ENCODE peak calls at places on chromosomes 5 and 9, in nine cellular contexts. B, M, R, G, A, E, Q, Y and U are unnamed samples.
A peak's percentile ranks its signal among the peaks of the same experiment; 100 is the strongest.

GRCh38 chr5:40364441-40364840 is 315.3 kb upstream of the PTGER4 start:
- DNase-seq in A (no peak), Y (no peak), M (no peak), Q (no peak), G (no peak), E (no peak), R (no peak), B (no peak), U (no peak)

GRCh38 chr9:127030814-127031740 is 91.4 kb downstream of the ANGPTL2 start:
- DNase-seq in Q (no peak), B (no peak), A (no peak), E (no peak), M (no peak), G (no peak), R (no peak), Y (no peak), U (no peak)

GRCh38 chr9:125431741-125432271 is 170.2 kb downstream of the GAPVD1 start:
- DNase-seq in G (no peak), R (no peak), Q (no peak), Y (no peak), M (no peak), A (peak; percentile 55), E (no peak), B (no peak), U (peak; percentile 7)

GRCh38 chr9:76394896-76395244 is 644 bp upstream of the RFK start:
- DNase-seq in M (no peak), B (peak; percentile 43), Y (no peak), R (peak; percentile 37), A (peak; percentile 68), Q (peak; percentile 74), E (peak; percentile 62), G (no peak), U (peak; percentile 38)

GRCh38 chr5:181187500-181188213 is 17.3 kb downstream of the TRIM7 start:
- DNase-seq in R (peak; percentile 73), Y (peak; percentile 87), A (no peak), M (peak; percentile 80), Q (peak; percentile 83), E (peak; percentile 75), B (peak; percentile 86), G (peak; percentile 83), U (peak; percentile 77)

GRCh38 chr9:94743035-94743954 is 16.8 kb downstream of the AOPEP start:
- DNase-seq in B (no peak), E (no peak), G (no peak), A (peak; percentile 76), R (no peak), Y (no peak), M (peak; percentile 3), Q (no peak), U (peak; percentile 41)

GRCh38 chr9:91495450-91495849 is 71.8 kb upstream of the NFIL3 start:
- DNase-seq in Q (no peak), G (no peak), M (peak; percentile 98), B (no peak), Y (no peak), R (no peak), E (no peak), A (no peak), U (no peak)

GRCh38 chr5:36688722-36689121 is 82.3 kb downstream of the SLC1A3 start:
- DNase-seq in E (no peak), B (peak; percentile 29), G (no peak), Q (no peak), Y (no peak), R (no peak), M (peak; percentile 4), A (no peak), U (no peak)

GRCh38 chr9:89869774-89870173 is 265.0 kb downstream of the GADD45G start:
- DNase-seq in G (peak; percentile 11), E (no peak), Y (peak; percentile 17), M (no peak), B (no peak), A (no peak), R (no peak), Q (no peak), U (no peak)

GRCh38 chr5:88389248-88390006 is 120.8 kb upstream of the TMEM161B start:
- DNase-seq in M (no peak), B (no peak), E (no peak), A (no peak), Y (no peak), R (no peak), G (no peak), Q (no peak), U (no peak)

GRCh38 chr5:91420879-91421278 is 37.8 kb upstream of the ARRDC3 start:
- DNase-seq in B (no peak), M (no peak), Q (no peak), Y (no peak), R (no peak), E (no peak), A (no peak), G (no peak), U (no peak)

GRCh38 chr9:18890372-18890771 is 142.6 kb downstream of the SAXO1 start:
- DNase-seq in R (no peak), A (no peak), M (peak; percentile 41), B (no peak), E (no peak), Q (no peak), Y (no peak), G (no peak), U (no peak)

GRCh38 chr9:134666801-134667200 is 25.2 kb downstream of the COL5A1 start:
- DNase-seq in B (no peak), A (no peak), E (no peak), M (peak; percentile 74), Q (no peak), G (no peak), Y (no peak), R (no peak), U (no peak)

GRCh38 chr9:132857601-132858342 is 20.3 kb downstream of the AK8 start:
- DNase-seq in B (peak; percentile 26), Y (no peak), Q (no peak), R (no peak), G (peak; percentile 62), E (no peak), M (peak; percentile 31), A (no peak), U (no peak)

GRCh38 chr9:1941989-1942388 is 73.2 kb upstream of the SMARCA2 start:
- DNase-seq in G (no peak), E (no peak), R (no peak), Y (no peak), M (no peak), Q (no peak), A (no peak), B (no peak), U (no peak)
- TF ChIP-seq CTCF in G (no peak), E (no peak), R (no peak), Y (no peak), M (peak; percentile 23), Q (peak; percentile 18), A (peak; percentile 39), B (peak; percentile 14), U (no peak)

GRCh38 chr5:176416123-176416924 is at the start of gene CLTB:
- DNase-seq in E (peak; percentile 89), R (peak; percentile 96), G (peak; percentile 93), Q (peak; percentile 92), M (peak; percentile 78), Y (peak; percentile 99), B (peak; percentile 77), A (peak; percentile 95), U (peak; percentile 81)

GRCh38 chr5:176415240-176416122 is 858 bp downstream of the CLTB start:
- DNase-seq in B (no peak), A (no peak), E (peak; percentile 57), M (peak; percentile 49), G (peak; percentile 40), R (peak; percentile 41), Y (no peak), Q (peak; percentile 37), U (no peak)

GRCh38 chr5:176420086-176420485 is 3.7 kb upstream of the CLTB start:
- DNase-seq in M (no peak), G (no peak), Y (no peak), R (no peak), E (no peak), Q (no peak), A (no peak), B (no peak), U (no peak)

GRCh38 chr5:176416965-176417364 is 626 bp upstream of the CLTB start:
- DNase-seq in Q (no peak), A (no peak), B (no peak), Y (no peak), G (no peak), E (no peak), M (no peak), R (no peak), U (no peak)

GRCh38 chr5:176418251-176418650 is 1.9 kb upstream of the CLTB start:
- DNase-seq in Q (no peak), M (no peak), G (no peak), E (no peak), B (no peak), A (no peak), Y (no peak), R (peak; percentile 41), U (no peak)
- TF ChIP-seq POLR2A in Q (no peak), M (no peak), G (no peak), E (no peak), B (no peak), A (no peak), Y (no peak), R (no peak), U (no peak)

DNA sequence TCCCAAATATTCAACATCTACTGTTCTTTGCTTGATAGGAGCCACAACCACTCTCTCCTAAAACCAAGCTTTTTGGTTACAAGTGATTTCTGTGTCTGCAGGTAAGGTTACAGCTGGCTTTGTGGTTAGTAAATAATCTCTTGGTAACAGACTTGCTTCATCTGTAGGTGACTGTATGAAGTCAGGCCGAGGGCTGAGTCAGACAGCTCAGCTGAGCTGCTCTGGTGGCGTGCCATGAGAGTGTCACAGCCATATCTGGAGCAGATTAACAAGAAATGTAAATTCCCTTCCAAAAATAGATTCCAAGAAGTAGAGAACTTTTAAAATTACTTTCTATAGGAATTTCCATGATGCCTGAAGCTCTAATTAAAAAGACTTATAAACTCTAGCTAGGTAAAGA is 23.7 kb upstream of the TAS2R1 start:
- DNase-seq in G (no peak), E (peak; percentile 13), Q (peak; percentile 19), A (no peak), M (peak; percentile 97), R (peak; percentile 43), Y (no peak), B (no peak), U (no peak)
- TF ChIP-seq CTCF in G (no peak), E (no peak), Q (no peak), A (no peak), M (no peak), R (no peak), Y (no peak), B (no peak), U (no peak)

DNA sequence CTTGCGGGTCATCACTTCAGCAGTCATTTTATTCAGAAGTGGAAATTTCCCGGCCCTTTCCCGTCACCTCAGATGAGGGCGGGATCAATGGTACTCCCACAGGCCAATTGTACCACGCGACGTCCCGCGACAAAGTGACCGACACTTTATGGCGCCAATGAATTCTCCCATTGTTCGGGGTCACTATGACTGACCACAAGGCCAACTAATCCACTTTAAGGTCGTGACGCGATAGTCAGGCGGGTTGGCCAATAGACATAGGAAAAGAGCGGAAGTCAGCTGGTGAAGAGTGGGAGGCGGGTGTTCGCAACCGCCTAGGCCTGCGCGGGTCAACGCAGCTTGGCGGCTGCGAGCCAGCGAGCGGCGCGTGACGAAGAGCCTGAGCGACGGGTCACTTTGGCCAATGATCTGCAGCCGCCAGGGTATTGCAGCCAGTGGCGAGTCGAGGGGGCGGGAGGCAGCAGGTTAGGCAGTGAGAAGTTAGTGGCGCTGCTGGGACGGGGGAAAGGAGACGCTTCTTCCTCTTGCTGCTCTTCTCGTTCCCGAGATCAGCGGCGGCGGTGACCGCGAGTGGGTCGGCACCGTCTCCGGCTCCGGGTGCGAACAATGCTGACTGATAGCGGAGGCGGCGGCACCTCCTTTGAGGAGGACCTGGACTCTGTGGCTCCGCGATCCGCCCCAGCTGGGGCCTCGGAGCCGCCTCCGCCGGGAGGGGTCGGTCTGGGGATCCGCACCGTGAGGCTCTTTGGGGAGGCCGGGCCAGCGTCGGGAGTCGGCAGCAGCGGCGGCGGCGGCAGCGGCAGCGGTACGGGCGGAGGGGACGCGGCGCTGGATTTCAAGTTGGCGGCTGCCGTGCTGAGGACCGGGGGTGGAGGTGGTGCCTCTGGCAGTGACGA is at the start of gene ANKHD1:
- DNase-seq in G (peak; percentile 99), R (peak; percentile 98), Q (peak; percentile 99), E (peak; percentile 100), M (peak; percentile 100), Y (peak; percentile 99), B (peak; percentile 100), A (peak; percentile 99), U (peak; percentile 99)
- TF ChIP-seq POLR2A in G (peak; percentile 96), R (no peak), Q (peak; percentile 87), E (peak; percentile 99), M (peak; percentile 76), Y (peak; percentile 88), B (peak; percentile 40), A (peak; percentile 98), U (peak; percentile 88)